ENCODE peak calls at places on chromosomes 11 and 22, in nine cellular contexts. X is lung; V is IMR-90; D is stimulated activated CD8-positive, alpha-beta memory T cell treated with anti-CD3 and anti-CD28 coated beads, Interleukin-15, amount 100 ng/mL, for 1 hour; U is left colon; M is HTR-8/SVneo; L is foreskin fibroblast; T is GM10248; W is left ventricle myocardium inferior. R is an unnamed sample.
A peak's percentile ranks its signal among the peaks of the same experiment; 100 is the strongest.

GRCh38 chr22:28817919-28818859 is 17.8 kb upstream of the XBP1 start:
- DNase-seq in D (no peak), T (no peak), W (no peak), X (peak; percentile 77), L (no peak), M (no peak), V (no peak), U (peak; percentile 79), R (no peak)

GRCh38 chr11:15911377-15912044 is 444.8 kb downstream of the SOX6 start:
- DNase-seq in X (peak; percentile 44), T (no peak), L (no peak), U (no peak), V (peak; percentile 74), M (no peak), W (peak; percentile 69), D (no peak), R (no peak)

GRCh38 chr11:70073881-70074371 is 4.2 kb upstream of the ANO1 start:
- DNase-seq in T (peak; percentile 68), M (no peak), V (peak; percentile 73), L (no peak), D (no peak), U (no peak), X (no peak), W (no peak), R (no peak)

GRCh38 chr11:33135216-33135615 is 26.1 kb downstream of the CSTF3 start:
- DNase-seq in L (peak; percentile 66), W (no peak), U (no peak), D (no peak), M (no peak), V (peak; percentile 85), T (no peak), X (no peak), R (no peak)

GRCh38 chr22:48396785-48397530 is 1430.7 kb downstream of the BRD1 start:
- DNase-seq in V (no peak), T (no peak), L (no peak), U (no peak), W (no peak), M (no peak), X (no peak), D (no peak), R (no peak)

GRCh38 chr22:44991218-44991617 is 18.6 kb downstream of the PHF21B start:
- DNase-seq in V (no peak), T (no peak), X (no peak), W (no peak), D (no peak), M (no peak), U (no peak), L (no peak), R (no peak)

GRCh38 chr11:125085301-125086081 is 22.4 kb downstream of the SLC37A2 start:
- DNase-seq in M (no peak), T (peak; percentile 27), X (no peak), L (no peak), W (no peak), U (no peak), D (no peak), V (no peak), R (no peak)

GRCh38 chr11:14380947-14381555 is 22.1 kb upstream of the RRAS2 start:
- DNase-seq in T (peak; percentile 34), V (peak; percentile 36), D (no peak), L (no peak), U (peak; percentile 57), X (peak; percentile 70), M (peak; percentile 60), W (peak; percentile 84), R (no peak)

GRCh38 chr11:69464621-69464960 is 16.9 kb upstream of the LINC01488 start:
- DNase-seq in M (no peak), L (no peak), W (no peak), X (no peak), V (no peak), U (peak; percentile 78), D (no peak), T (no peak), R (no peak)

R was measured in GM19239.